ENCODE peak calls at places on chromosomes 2 and 18, in six cellular contexts. One of them, this sample, is unnamed.

GRCh38 chr2:237154050-237154638 is 68.5 kb downstream of the COPS8 start:
- DNase-seq in HCT116: peak
- DNase-seq in K562: peak
- DNase-seq in activated CD4-positive, alpha-beta T cell treated with anti-CD3 and anti-CD28 coated beads, Interleukin-2, amount 50 U/mL, for 24 hours: no peak
- DNase-seq in amniotic stem cell: peak
- DNase-seq in NCI-H1436: no peak
- DNase-seq in this sample: peak

GRCh38 chr2:12539306-12539705 is 177.4 kb upstream of the TRIB2 start:
- DNase-seq in activated CD4-positive, alpha-beta T cell treated with anti-CD3 and anti-CD28 coated beads, Interleukin-2, amount 50 U/mL, for 24 hours: no peak
- DNase-seq in NCI-H1436: no peak
- DNase-seq in HCT116: no peak
- DNase-seq in K562: no peak
- DNase-seq in amniotic stem cell: no peak
- DNase-seq in this sample: no peak

GRCh38 chr2:227608469-227609338 is 5.9 kb downstream of the SCYGR3 start:
- DNase-seq in NCI-H1436: no peak
- DNase-seq in HCT116: no peak
- DNase-seq in K562: no peak
- DNase-seq in activated CD4-positive, alpha-beta T cell treated with anti-CD3 and anti-CD28 coated beads, Interleukin-2, amount 50 U/mL, for 24 hours: no peak
- DNase-seq in amniotic stem cell: no peak
- DNase-seq in this sample: no peak

GRCh38 chr2:30422437-30422805 is 24.6 kb upstream of the LCLAT1 start:
- DNase-seq in HCT116: peak
- DNase-seq in activated CD4-positive, alpha-beta T cell treated with anti-CD3 and anti-CD28 coated beads, Interleukin-2, amount 50 U/mL, for 24 hours: peak
- DNase-seq in amniotic stem cell: peak
- DNase-seq in NCI-H1436: no peak
- DNase-seq in K562: peak
- DNase-seq in this sample: peak

GRCh38 chr18:57743008-57743407 is 60.1 kb downstream of the ATP8B1 start:
- DNase-seq in NCI-H1436: no peak
- DNase-seq in amniotic stem cell: peak
- DNase-seq in HCT116: no peak
- DNase-seq in K562: no peak
- DNase-seq in activated CD4-positive, alpha-beta T cell treated with anti-CD3 and anti-CD28 coated beads, Interleukin-2, amount 50 U/mL, for 24 hours: no peak
- DNase-seq in this sample: no peak

GRCh38 chr18:48297139-48297538 is 112.0 kb downstream of the ZBTB7C start:
- DNase-seq in amniotic stem cell: no peak
- DNase-seq in NCI-H1436: no peak
- DNase-seq in activated CD4-positive, alpha-beta T cell treated with anti-CD3 and anti-CD28 coated beads, Interleukin-2, amount 50 U/mL, for 24 hours: no peak
- DNase-seq in K562: no peak
- DNase-seq in HCT116: no peak
- DNase-seq in this sample: no peak

GRCh38 chr2:64151498-64151897 is 7.3 kb upstream of the PELI1 start:
- DNase-seq in amniotic stem cell: no peak
- DNase-seq in activated CD4-positive, alpha-beta T cell treated with anti-CD3 and anti-CD28 coated beads, Interleukin-2, amount 50 U/mL, for 24 hours: no peak
- DNase-seq in K562: no peak
- DNase-seq in NCI-H1436: no peak
- DNase-seq in HCT116: no peak
- DNase-seq in this sample: no peak

GRCh38 chr2:134160793-134161504 is 92.9 kb upstream of the MGAT5 start:
- DNase-seq in amniotic stem cell: no peak
- DNase-seq in NCI-H1436: no peak
- DNase-seq in HCT116: no peak
- DNase-seq in K562: peak
- DNase-seq in activated CD4-positive, alpha-beta T cell treated with anti-CD3 and anti-CD28 coated beads, Interleukin-2, amount 50 U/mL, for 24 hours: no peak
- DNase-seq in this sample: no peak

GRCh38 chr18:63043516-63043915 is 276.1 kb downstream of the BCL2 start:
- DNase-seq in amniotic stem cell: no peak
- DNase-seq in K562: no peak
- DNase-seq in NCI-H1436: no peak
- DNase-seq in HCT116: no peak
- DNase-seq in activated CD4-positive, alpha-beta T cell treated with anti-CD3 and anti-CD28 coated beads, Interleukin-2, amount 50 U/mL, for 24 hours: no peak
- DNase-seq in this sample: no peak

GRCh38 chr2:127149384-127149783 is 42.4 kb upstream of the BIN1 start:
- DNase-seq in amniotic stem cell: peak
- DNase-seq in HCT116: no peak
- DNase-seq in NCI-H1436: no peak
- DNase-seq in activated CD4-positive, alpha-beta T cell treated with anti-CD3 and anti-CD28 coated beads, Interleukin-2, amount 50 U/mL, for 24 hours: no peak
- DNase-seq in K562: no peak
- DNase-seq in this sample: no peak

GRCh38 chr18:60372598-60372997 is at the start of gene MC4R:
- DNase-seq in K562: no peak
- DNase-seq in HCT116: peak
- DNase-seq in amniotic stem cell: peak
- DNase-seq in activated CD4-positive, alpha-beta T cell treated with anti-CD3 and anti-CD28 coated beads, Interleukin-2, amount 50 U/mL, for 24 hours: no peak
- DNase-seq in NCI-H1436: peak
- DNase-seq in this sample: no peak

GRCh38 chr2:71925268-71926097 is 222.2 kb downstream of the CYP26B1 start:
- DNase-seq in NCI-H1436: no peak
- DNase-seq in activated CD4-positive, alpha-beta T cell treated with anti-CD3 and anti-CD28 coated beads, Interleukin-2, amount 50 U/mL, for 24 hours: no peak
- DNase-seq in K562: no peak
- DNase-seq in HCT116: no peak
- DNase-seq in amniotic stem cell: no peak
- DNase-seq in this sample: no peak

GRCh38 chr2:119486886-119487285 is 37.4 kb downstream of the SCTR start:
- DNase-seq in HCT116: no peak
- DNase-seq in K562: no peak
- DNase-seq in activated CD4-positive, alpha-beta T cell treated with anti-CD3 and anti-CD28 coated beads, Interleukin-2, amount 50 U/mL, for 24 hours: no peak
- DNase-seq in amniotic stem cell: no peak
- DNase-seq in NCI-H1436: no peak
- DNase-seq in this sample: no peak

GRCh38 chr2:24552836-24553235 is 61.8 kb downstream of the NCOA1 start:
- DNase-seq in NCI-H1436: no peak
- DNase-seq in amniotic stem cell: no peak
- DNase-seq in activated CD4-positive, alpha-beta T cell treated with anti-CD3 and anti-CD28 coated beads, Interleukin-2, amount 50 U/mL, for 24 hours: no peak
- DNase-seq in K562: no peak
- DNase-seq in HCT116: no peak
- DNase-seq in this sample: no peak